ENCODE peak calls at places on chromosomes 4 and X, in five cellular contexts. S is lower leg skin, G is GM12878, P is IMR-90, B is uterus. N is an unnamed sample.

GRCh38 chr4:76194325-76194724 is 19.3 kb downstream of the SCARB2 start:
- DNase-seq in S (no peak), G (no peak), P (peak; percentile 94), B (no peak), N (no peak)

GRCh38 chrX:3280706-3281105 is 65.7 kb downstream of the MXRA5 start:
- DNase-seq in S (no peak), G (no peak), P (peak; percentile 53), B (no peak), N (no peak)

GRCh38 chr4:79281577-79282359 is 44.1 kb downstream of the NAA11 start:
- DNase-seq in S (no peak), G (no peak), P (no peak), B (no peak), N (no peak)

GRCh38 chrX:20252392-20253231 is 14.1 kb downstream of the RPS6KA3 start:
- DNase-seq in S (peak; percentile 22), G (no peak), P (peak; percentile 45), B (no peak), N (peak; percentile 48)

GRCh38 chrX:108001218-108001814 is 19.1 kb upstream of the TEX13B start:
- DNase-seq in S (peak; percentile 24), G (no peak), P (peak; percentile 36), B (no peak), N (no peak)

GRCh38 chr4:56791316-56791715 is 30.2 kb downstream of the SPINK2 start:
- DNase-seq in S (no peak), G (peak; percentile 51), P (no peak), B (no peak), N (no peak)

GRCh38 chrX:130111220-130111934 is 1.1 kb upstream of the ELF4 start:
- DNase-seq in S (no peak), G (no peak), P (no peak), B (no peak), N (no peak)

GRCh38 chr4:38591617-38592337 is 72.2 kb upstream of the KLF3 start:
- DNase-seq in S (peak; percentile 59), G (no peak), P (no peak), B (peak; percentile 46), N (no peak)

GRCh38 chr4:161762796-161763195 is 401.0 kb downstream of the FSTL5 start:
- DNase-seq in S (no peak), G (no peak), P (peak; percentile 6), B (no peak), N (no peak)

GRCh38 chr4:915595-915994 is 16.5 kb downstream of the GAK start:
- DNase-seq in S (no peak), G (no peak), P (peak; percentile 31), B (no peak), N (peak; percentile 3)

GRCh38 chr4:79442422-79442821 is 34.4 kb upstream of the GK2 start:
- DNase-seq in S (no peak), G (no peak), P (no peak), B (no peak), N (no peak)

GRCh38 chr4:24405356-24405755 is 179.0 kb downstream of the DHX15 start:
- DNase-seq in S (no peak), G (no peak), P (no peak), B (no peak), N (no peak)

GRCh38 chr4:95547708-95548471 is 883 bp downstream of the UNC5C start:
- DNase-seq in S (no peak), G (no peak), P (no peak), B (peak; percentile 29), N (peak; percentile 56)

GRCh38 chr4:128521156-128521555 is 233.5 kb upstream of the PGRMC2 start:
- DNase-seq in S (no peak), G (no peak), P (peak; percentile 49), B (no peak), N (no peak)

GRCh38 chr4:103498161-103499070 is 221.4 kb downstream of the TACR3 start:
- DNase-seq in S (no peak), G (peak; percentile 12), P (peak; percentile 4), B (no peak), N (no peak)

GRCh38 chr4:41590591-41590990 is 52.6 kb downstream of the LIMCH1 start:
- DNase-seq in S (no peak), G (no peak), P (no peak), B (no peak), N (no peak)

GRCh38 chr4:146545102-146545501 is 23.4 kb upstream of the SLC10A7 start:
- DNase-seq in S (no peak), G (no peak), P (peak; percentile 29), B (no peak), N (no peak)

GRCh38 chrX:86148024-86148511 is at the start of gene DACH2:
- DNase-seq in S (peak; percentile 30), G (no peak), P (peak; percentile 74), B (peak; percentile 77), N (peak; percentile 73)

GRCh38 chr4:122612540-122612939 is 8.3 kb downstream of the IL21 start:
- DNase-seq in S (no peak), G (no peak), P (peak; percentile 45), B (no peak), N (no peak)

GRCh38 chr4:132498215-132498614 is 650.9 kb upstream of the PCDH10 start:
- DNase-seq in S (no peak), G (no peak), P (no peak), B (no peak), N (no peak)

GRCh38 chrX:70289793-70290770 is at the start of the genes KIF4A and PDZD11:
- DNase-seq in S (peak; percentile 71), G (peak; percentile 54), P (peak; percentile 76), B (peak; percentile 77), N (peak; percentile 85)

GRCh38 chr4:155405059-155405458 is 28.3 kb upstream of the MAP9 start:
- DNase-seq in S (no peak), G (no peak), P (peak; percentile 79), B (no peak), N (no peak)

GRCh38 chrX:2342878-2343277 is 157.9 kb downstream of the DHRSX start:
- DNase-seq in S (no peak), G (no peak), P (peak; percentile 86), B (no peak), N (no peak)

GRCh38 chr4:186621959-186622553 is 66.7 kb upstream of the MTNR1A start:
- DNase-seq in S (no peak), G (no peak), P (peak; percentile 95), B (no peak), N (no peak)

GRCh38 chr4:9971711-9972110 is 49.6 kb downstream of the SLC2A9 start:
- DNase-seq in S (no peak), G (no peak), P (no peak), B (no peak), N (no peak)

GRCh38 chrX:12956704-12957541 is 18.0 kb upstream of the TMSB4X start:
- DNase-seq in S (no peak), G (peak; percentile 91), P (peak; percentile 63), B (no peak), N (no peak)

GRCh38 chr4:7973545-7973981 is 33.9 kb upstream of the AFAP1 start:
- DNase-seq in S (no peak), G (no peak), P (peak; percentile 74), B (no peak), N (no peak)

GRCh38 chrX:23792861-23793553 is 10.0 kb downstream of the SAT1 start:
- DNase-seq in S (no peak), G (no peak), P (no peak), B (no peak), N (no peak)

GRCh38 chr4:100742045-100742444 is 224.2 kb upstream of the EMCN start:
- DNase-seq in S (no peak), G (no peak), P (peak; percentile 19), B (no peak), N (no peak)

GRCh38 chr4:26826721-26827120 is 33.9 kb upstream of the STIM2 start:
- DNase-seq in S (peak; percentile 35), G (peak; percentile 72), P (peak; percentile 59), B (no peak), N (no peak)

GRCh38 chr4:16860506-16860905 is 37.9 kb downstream of the LDB2 start:
- DNase-seq in S (no peak), G (no peak), P (peak; percentile 98), B (no peak), N (no peak)

GRCh38 chrX:68894513-68895338 is 65.9 kb downstream of the EFNB1 start:
- DNase-seq in S (peak; percentile 38), G (no peak), P (peak; percentile 18), B (peak; percentile 46), N (no peak)

GRCh38 chrX:123899701-123900100 is 39.8 kb downstream of the XIAP start:
- DNase-seq in S (no peak), G (no peak), P (peak; percentile 28), B (no peak), N (no peak)

GRCh38 chrX:7946960-7947359 is 19.7 kb upstream of the PNPLA4 start:
- DNase-seq in S (no peak), G (no peak), P (no peak), B (no peak), N (no peak)

GRCh38 chrX:34332336-34332735 is 200.2 kb upstream of the FAM47A start:
- DNase-seq in S (no peak), G (no peak), P (no peak), B (no peak), N (no peak)

GRCh38 chr4:73967891-73968290 is 13.9 kb downstream of the PF4 start:
- DNase-seq in S (no peak), G (no peak), P (no peak), B (no peak), N (no peak)

DNA sequence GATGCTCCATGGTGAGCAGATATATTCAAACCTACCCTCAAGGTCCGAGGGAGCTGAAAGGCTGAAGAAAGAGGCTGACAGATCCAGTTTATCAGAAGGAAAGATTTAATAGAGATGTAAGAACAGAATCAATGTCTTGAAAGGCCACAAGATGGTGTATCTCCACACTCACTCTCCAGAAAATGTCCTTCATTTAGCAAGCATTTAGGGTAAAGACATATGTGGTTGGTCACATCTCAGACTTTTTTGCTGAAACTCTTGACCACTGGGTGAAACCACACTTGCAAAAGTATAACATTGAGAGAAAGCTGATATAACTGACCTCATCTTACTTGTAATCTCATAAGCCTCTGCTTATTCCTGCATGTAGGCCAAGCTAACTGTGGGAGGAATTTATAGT is 745.8 kb upstream of the GALNTL6 start:
- DNase-seq in S (no peak), G (peak; percentile 0), P (no peak), B (no peak), N (no peak)
- TF ChIP-seq CTCF in S (no peak), G (no peak), P (no peak), B (no peak), N (no peak)

GRCh38 chr4:177201614-177202013 is 108.1 kb upstream of the NEIL3 start:
- DNase-seq in S (no peak), G (no peak), P (no peak), B (no peak), N (no peak)

GRCh38 chr4:177204126-177204525 is 105.5 kb upstream of the NEIL3 start:
- DNase-seq in S (no peak), G (no peak), P (no peak), B (no peak), N (no peak)
- TF ChIP-seq POLR2A in S (no peak), G (no peak), P (no peak), B (no peak), N (no peak)

GRCh38 chrX:155216179-155216939 is at the start of gene VBP1:
- DNase-seq in S (peak; percentile 91), G (peak; percentile 84), P (peak; percentile 96), B (peak; percentile 88), N (peak; percentile 91)
- TF ChIP-seq CTCF in S (no peak), G (peak; percentile 25), P (peak; percentile 41), B (peak; percentile 11), N (no peak)

GRCh38 chr4:86934147-86934771 is 552 bp upstream of the AFF1 start:
- DNase-seq in S (peak; percentile 14), G (no peak), P (no peak), B (no peak), N (no peak)
- TF ChIP-seq POLR2A in S (no peak), G (no peak), P (no peak), B (no peak), N (no peak)